ENCODE peak calls at places on chromosomes 7 and 10, in nine cellular contexts. L is heart left ventricle; T is NCI-H748 treated with DMSO at 0.1 percent for 48 hours; B is cardiac fibroblast; A is fibroblast of the aortic adventitia; S is iris pigment epithelial cell; E is activated CD8-positive, alpha-beta memory T cell treated with anti-CD3 and anti-CD28 coated beads for 48 hours; G is ecto neural progenitor cell; I is endothelial cell. R is an unnamed sample.

GRCh38 chr7:142248166-142249160 is 9.4 kb downstream of the PRSS58 start:
- DNase-seq in L (no peak), T (no peak), B (no peak), A (no peak), S (no peak), E (no peak), G (no peak), I (no peak), R (no peak)

GRCh38 chr7:93921190-93921585 is 347 bp upstream of the GNG11 start:
- DNase-seq in L (no peak), T (no peak), B (no peak), A (no peak), S (no peak), E (no peak), G (no peak), I (no peak), R (no peak)

GRCh38 chr10:98252451-98252850 is 15.5 kb downstream of the LOXL4 start:
- DNase-seq in L (no peak), T (no peak), B (no peak), A (no peak), S (no peak), E (no peak), G (no peak), I (no peak), R (no peak)

GRCh38 chr7:24057243-24057642 is 226.7 kb upstream of the NPY start:
- DNase-seq in L (no peak), T (no peak), B (no peak), A (no peak), S (no peak), E (no peak), G (no peak), I (no peak), R (no peak)

GRCh38 chr7:48011323-48011722 is 17.6 kb downstream of the SUN3 start:
- DNase-seq in L (no peak), T (no peak), B (no peak), A (no peak), S (no peak), E (no peak), G (no peak), I (no peak), R (no peak)

GRCh38 chr7:37270109-37270508 is 178.6 kb downstream of the ELMO1 start:
- DNase-seq in L (no peak), T (no peak), B (no peak), A (no peak), S (no peak), E (no peak), G (no peak), I (no peak), R (no peak)

GRCh38 chr7:29285451-29285807 is 90.9 kb downstream of the CHN2 start:
- DNase-seq in L (no peak), T (peak), B (peak), A (peak), S (peak), E (peak), G (no peak), I (no peak), R (peak)

GRCh38 chr10:33133557-33133956 is 175.5 kb upstream of the ITGB1 start:
- DNase-seq in L (no peak), T (no peak), B (no peak), A (peak), S (no peak), E (no peak), G (no peak), I (no peak), R (no peak)

GRCh38 chr10:64115913-64116643 is 594.9 kb downstream of the REEP3 start:
- DNase-seq in L (no peak), T (peak), B (peak), A (no peak), S (peak), E (no peak), G (peak), I (peak), R (no peak)

GRCh38 chr10:72842164-72842563 is 51.4 kb upstream of the OIT3 start:
- DNase-seq in L (no peak), T (no peak), B (no peak), A (no peak), S (no peak), E (no peak), G (no peak), I (no peak), R (no peak)

GRCh38 chr7:142749218-142749993 is at the start of gene PRSS1:
- DNase-seq in L (no peak), T (no peak), B (no peak), A (no peak), S (no peak), E (no peak), G (no peak), I (no peak), R (no peak)

GRCh38 chr7:44449531-44449930 is 40.9 kb downstream of the NUDCD3 start:
- DNase-seq in L (no peak), T (no peak), B (peak), A (peak), S (no peak), E (no peak), G (no peak), I (no peak), R (no peak)

GRCh38 chr10:62790019-62790555 is 14.4 kb upstream of the ADO start:
- DNase-seq in L (no peak), T (no peak), B (no peak), A (no peak), S (no peak), E (no peak), G (no peak), I (no peak), R (no peak)

GRCh38 chr7:5428470-5429252 is 5.0 kb upstream of the TNRC18 start:
- DNase-seq in L (peak), T (no peak), B (peak), A (peak), S (peak), E (no peak), G (no peak), I (peak), R (no peak)

GRCh38 chr7:158112571-158113320 is 474.9 kb downstream of the PTPRN2 start:
- DNase-seq in L (no peak), T (no peak), B (no peak), A (no peak), S (no peak), E (no peak), G (no peak), I (no peak), R (no peak)

GRCh38 chr10:49257626-49258350 is 41.2 kb upstream of the C10orf71 start:
- DNase-seq in L (no peak), T (no peak), B (no peak), A (no peak), S (no peak), E (no peak), G (no peak), I (no peak), R (no peak)

GRCh38 chr7:76302299-76303056 is at the start of gene HSPB1:
- DNase-seq in L (peak), T (peak), B (peak), A (peak), S (peak), E (no peak), G (peak), I (peak), R (peak)

GRCh38 chr10:103668351-103669242 is 175.1 kb downstream of the NEURL1 start:
- DNase-seq in L (peak), T (no peak), B (peak), A (peak), S (peak), E (no peak), G (no peak), I (no peak), R (no peak)

GRCh38 chr10:71077796-71078453 is 134.4 kb upstream of the UNC5B start:
- DNase-seq in L (peak), T (no peak), B (no peak), A (no peak), S (no peak), E (no peak), G (no peak), I (no peak), R (no peak)